ENCODE peak calls at places on chromosomes 12 and 14, in four cellular contexts. K is breast epithelium, O is upper lobe of left lung, M is suprapubic skin. T is an unnamed sample.
A peak's percentile ranks its signal among the peaks of the same experiment; 100 is the strongest.

GRCh38 chr14:36264107-36264506 is 56.3 kb downstream of the MBIP start:
- DNase-seq in K (no peak), O (no peak), M (no peak), T (no peak)

GRCh38 chr14:85483037-85483436 is 46.9 kb upstream of the FLRT2 start:
- DNase-seq in K (no peak), O (no peak), M (no peak), T (no peak)

GRCh38 chr14:29240046-29240445 is 473.5 kb downstream of the FOXG1 start:
- DNase-seq in K (no peak), O (no peak), M (no peak), T (no peak)

GRCh38 chr14:74619672-74620131 is 7.7 kb upstream of the LTBP2 start:
- DNase-seq in K (peak; percentile 59), O (no peak), M (peak; percentile 87), T (peak; percentile 86)

GRCh38 chr14:23568600-23569310 is 1.2 kb upstream of the AP1G2 start:
- DNase-seq in K (peak; percentile 25), O (no peak), M (no peak), T (no peak)

GRCh38 chr12:51832708-51833107 is 15.8 kb downstream of the FIGNL2 start:
- DNase-seq in K (no peak), O (no peak), M (no peak), T (no peak)

GRCh38 chr14:104665663-104666522 is 23.5 kb upstream of the INF2 start:
- DNase-seq in K (no peak), O (peak; percentile 86), M (no peak), T (no peak)

GRCh38 chr14:77485901-77486678 is 12.5 kb downstream of the ISM2 start:
- DNase-seq in K (no peak), O (no peak), M (no peak), T (no peak)

GRCh38 chr12:59444932-59445331 is 150.9 kb upstream of the SLC16A7 start:
- DNase-seq in K (no peak), O (no peak), M (no peak), T (no peak)

GRCh38 chr12:2084553-2085296 is 31.9 kb downstream of the CACNA1C start:
- DNase-seq in K (no peak), O (no peak), M (no peak), T (no peak)

GRCh38 chr14:74980398-74980745 is 22.3 kb upstream of the EIF2B2 start:
- DNase-seq in K (no peak), O (no peak), M (peak; percentile 74), T (no peak)

GRCh38 chr14:98501836-98502235 is 770.2 kb downstream of the BCL11B start:
- DNase-seq in K (no peak), O (no peak), M (no peak), T (no peak)

GRCh38 chr14:99296517-99296916 is 24.5 kb upstream of the BCL11B start:
- DNase-seq in K (no peak), O (no peak), M (no peak), T (no peak)

GRCh38 chr12:15636060-15636890 is 152.9 kb downstream of the EPS8 start:
- DNase-seq in K (no peak), O (no peak), M (no peak), T (no peak)

GRCh38 chr12:124406043-124406442 is 111.2 kb downstream of the RFLNA start:
- DNase-seq in K (no peak), O (no peak), M (no peak), T (no peak)

GRCh38 chr12:131147293-131147692 is 193.6 kb downstream of the ADGRD1 start:
- DNase-seq in K (no peak), O (no peak), M (no peak), T (no peak)

GRCh38 chr12:66648336-66648735 is 30.5 kb downstream of the GRIP1 start:
- DNase-seq in K (no peak), O (no peak), M (no peak), T (no peak)

GRCh38 chr12:92829683-92830282 is 99.3 kb downstream of the EEA1 start:
- DNase-seq in K (no peak), O (no peak), M (no peak), T (no peak)
- TF ChIP-seq POLR2A in K (no peak), O (no peak), M (no peak), T (no peak)

DNA sequence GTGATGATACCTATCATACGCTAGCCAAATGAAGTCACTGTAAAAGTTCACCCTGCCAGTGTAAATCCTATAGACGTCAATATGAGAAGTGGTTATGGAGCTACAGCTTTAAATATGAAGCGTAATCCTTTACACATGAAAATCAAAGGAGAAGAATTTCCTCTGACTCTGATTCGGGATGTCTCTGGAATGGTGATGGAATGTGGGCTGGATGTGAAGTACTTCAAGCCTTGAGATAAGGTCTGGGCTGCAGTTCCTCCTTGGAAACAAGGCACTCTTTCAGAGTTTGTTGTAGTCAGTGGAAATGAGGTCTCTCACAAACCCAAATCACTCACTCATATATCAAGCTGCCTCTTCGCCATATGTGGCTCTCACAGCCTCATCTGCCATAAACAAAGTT is 53.1 kb upstream of the NAP1L1 start:
- DNase-seq in K (no peak), O (no peak), M (no peak), T (no peak)
- H3K27ac ChIP-seq in K (no peak overlapping the region), O (no peak overlapping the region), M (no peak overlapping the region), T (no peak overlapping the region)

DNA sequence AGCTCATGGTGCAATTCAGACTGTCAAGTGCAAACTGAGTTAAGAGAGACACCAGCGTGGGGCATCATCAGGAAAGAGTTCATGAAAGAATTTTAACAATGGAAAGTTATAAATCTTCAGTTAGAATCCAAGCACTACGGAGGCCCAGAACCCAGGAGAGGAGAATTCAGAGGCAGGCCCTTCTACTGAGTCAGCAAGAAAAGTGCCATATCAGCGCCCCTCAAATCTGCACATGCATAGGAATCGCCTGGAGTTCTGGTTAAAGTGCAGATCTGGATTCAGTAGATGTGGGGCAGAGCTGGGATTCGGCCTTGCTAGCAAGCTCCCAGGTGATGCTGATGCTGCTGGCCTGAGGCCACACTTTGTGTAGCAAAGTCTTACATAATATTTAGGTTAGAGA is 45.9 kb downstream of the CHST11 start:
- DNase-seq in K (no peak), O (no peak), M (no peak), T (no peak)
- H3K4me3 ChIP-seq in K (no peak overlapping the region), O (no peak overlapping the region), M (no peak overlapping the region), T (no peak overlapping the region)

DNA sequence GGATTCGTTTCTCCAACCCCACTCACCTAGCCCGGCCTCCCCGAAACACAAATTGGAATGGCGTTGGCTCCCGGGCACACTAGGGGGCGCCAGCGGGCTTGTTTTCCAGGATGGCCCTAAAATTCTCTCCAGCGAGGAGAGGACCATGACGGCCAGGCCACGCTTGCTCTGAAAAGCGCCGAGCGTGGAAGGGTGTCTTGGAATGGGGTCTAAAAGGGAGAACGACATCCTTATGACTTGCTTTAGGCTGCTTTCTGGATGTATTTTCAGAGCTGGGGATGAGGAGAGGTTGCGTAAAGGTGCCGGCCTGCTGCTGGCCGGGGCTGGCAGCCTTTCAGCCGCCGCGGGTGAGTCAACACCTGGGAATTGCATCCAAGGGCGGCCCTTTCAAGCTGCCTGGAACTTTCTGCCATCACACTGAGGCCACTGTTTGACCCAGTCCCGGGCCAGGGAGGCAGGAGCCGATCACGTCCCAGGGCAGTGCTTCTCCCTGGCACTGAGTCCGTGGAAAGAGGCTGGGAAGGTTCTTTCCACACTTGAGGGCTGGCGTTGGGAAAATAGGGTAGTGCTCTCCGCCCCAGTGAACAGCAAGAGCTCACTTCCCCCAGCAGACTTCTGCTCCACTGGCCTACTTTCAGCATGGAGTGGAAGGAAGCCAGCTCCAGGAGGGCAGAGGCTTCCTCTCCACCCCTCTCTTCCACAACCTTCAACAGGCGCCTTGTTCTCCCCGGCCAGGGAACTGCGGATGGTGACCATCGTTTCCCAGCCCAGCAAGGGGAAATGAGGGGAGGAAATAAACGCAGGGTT is 216.2 kb downstream of the TTC8 start:
- DNase-seq in K (peak; percentile 92), O (peak; percentile 93), M (peak; percentile 92), T (peak; percentile 87)
- TF ChIP-seq POLR2A in K (no peak), O (no peak), M (no peak), T (no peak)

GRCh38 chr14:34251662-34252061 is 210.4 kb downstream of the SPTSSA start:
- DNase-seq in K (no peak), O (no peak), M (no peak), T (no peak)

GRCh38 chr14:34252227-34252626 is 209.8 kb downstream of the SPTSSA start:
- DNase-seq in K (no peak), O (no peak), M (no peak), T (no peak)

GRCh38 chr14:34254031-34254430 is 208.0 kb downstream of the SPTSSA start:
- DNase-seq in K (no peak), O (no peak), M (no peak), T (no peak)

GRCh38 chr14:34247605-34248004 is 214.4 kb downstream of the SPTSSA start:
- DNase-seq in K (no peak), O (no peak), M (no peak), T (no peak)

GRCh38 chr14:34250959-34251358 is 211.1 kb downstream of the SPTSSA start:
- DNase-seq in K (no peak), O (no peak), M (no peak), T (no peak)
- H3K27ac ChIP-seq in K (no peak overlapping the region), O (no peak overlapping the region), M (no peak overlapping the region), T (no peak overlapping the region)